ENCODE peak calls at places on chromosomes 11 and 22, in eight cellular contexts. X, H, C, F, Q, O, A and R are unnamed samples.

GRCh38 chr11:14182833-14183340 is 176.1 kb downstream of the RRAS2 start:
- DNase-seq in F (no peak), Q (no peak), A (no peak), O (no peak), X (no peak), C (peak), H (no peak), R (no peak)

GRCh38 chr11:35337136-35337918 is 82.0 kb downstream of the SLC1A2 start:
- DNase-seq in Q (peak), O (no peak), F (no peak), X (no peak), A (no peak), C (no peak), H (no peak), R (no peak)

GRCh38 chr11:69642913-69643632 is 2.1 kb downstream of the CCND1 start:
- DNase-seq in Q (peak), H (no peak), O (peak), A (peak), X (peak), F (peak), C (no peak), R (peak)

GRCh38 chr22:49992921-49993648 is 19.5 kb downstream of the IL17REL start:
- DNase-seq in X (peak), A (peak), F (peak), O (peak), Q (peak), C (no peak), H (peak), R (peak)

GRCh38 chr11:2091112-2091746 is 48.0 kb downstream of the IGF2 start:
- DNase-seq in X (no peak), O (peak), H (peak), Q (no peak), C (no peak), A (no peak), F (no peak), R (no peak)

GRCh38 chr11:1701041-1701807 is 4.2 kb downstream of the KRTAP5-6 start:
- DNase-seq in F (no peak), X (no peak), H (no peak), O (no peak), A (no peak), C (no peak), Q (no peak), R (no peak)

GRCh38 chr22:40279017-40279416 is 67.3 kb upstream of the ADSL start:
- DNase-seq in X (no peak), F (no peak), O (no peak), A (no peak), C (no peak), H (no peak), Q (no peak), R (no peak)

GRCh38 chr11:16572946-16573345 is 165.5 kb upstream of the C11orf58 start:
- DNase-seq in O (no peak), A (no peak), F (no peak), H (no peak), Q (no peak), X (no peak), C (no peak), R (no peak)

GRCh38 chr11:115047631-115048030 is 369.3 kb downstream of the NXPE2 start:
- DNase-seq in A (no peak), X (no peak), F (no peak), O (no peak), Q (no peak), C (peak), H (no peak), R (no peak)

GRCh38 chr22:26109686-26110315 is 59.5 kb upstream of the SEZ6L start:
- DNase-seq in O (no peak), X (no peak), C (no peak), A (no peak), F (no peak), Q (no peak), H (no peak), R (no peak)

GRCh38 chr11:2797181-2797711 is 88.3 kb downstream of the CDKN1C start:
- DNase-seq in C (no peak), F (peak), O (peak), X (no peak), H (peak), Q (no peak), A (peak), R (peak)

DNA sequence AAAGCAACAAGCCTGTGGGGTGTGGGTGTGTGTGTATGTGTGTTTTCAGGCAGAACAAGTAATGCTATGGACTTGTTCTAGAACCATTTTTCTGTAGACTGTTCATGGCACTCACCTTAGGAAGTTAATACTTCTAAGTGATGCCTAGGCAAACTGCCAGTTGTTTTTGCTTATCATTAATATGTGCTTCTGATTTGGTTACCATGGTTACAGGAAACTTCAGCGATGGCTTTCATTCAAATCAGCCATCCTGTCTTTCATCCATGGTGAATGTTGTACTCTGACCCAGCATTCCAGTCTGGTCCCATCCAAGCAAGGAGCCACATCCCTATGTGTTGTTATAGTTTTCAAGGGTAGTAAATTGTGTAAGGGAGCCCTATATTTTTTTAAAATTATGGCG is 49.8 kb upstream of the ARHGAP20 start:
- DNase-seq in Q (no peak), O (no peak), H (no peak), A (no peak), C (no peak), F (no peak), X (peak), R (no peak)
- TF ChIP-seq EP300 in Q (no peak), O (no peak), H (no peak), A (no peak), C (no peak), F (no peak), X (no peak), R (no peak)

DNA sequence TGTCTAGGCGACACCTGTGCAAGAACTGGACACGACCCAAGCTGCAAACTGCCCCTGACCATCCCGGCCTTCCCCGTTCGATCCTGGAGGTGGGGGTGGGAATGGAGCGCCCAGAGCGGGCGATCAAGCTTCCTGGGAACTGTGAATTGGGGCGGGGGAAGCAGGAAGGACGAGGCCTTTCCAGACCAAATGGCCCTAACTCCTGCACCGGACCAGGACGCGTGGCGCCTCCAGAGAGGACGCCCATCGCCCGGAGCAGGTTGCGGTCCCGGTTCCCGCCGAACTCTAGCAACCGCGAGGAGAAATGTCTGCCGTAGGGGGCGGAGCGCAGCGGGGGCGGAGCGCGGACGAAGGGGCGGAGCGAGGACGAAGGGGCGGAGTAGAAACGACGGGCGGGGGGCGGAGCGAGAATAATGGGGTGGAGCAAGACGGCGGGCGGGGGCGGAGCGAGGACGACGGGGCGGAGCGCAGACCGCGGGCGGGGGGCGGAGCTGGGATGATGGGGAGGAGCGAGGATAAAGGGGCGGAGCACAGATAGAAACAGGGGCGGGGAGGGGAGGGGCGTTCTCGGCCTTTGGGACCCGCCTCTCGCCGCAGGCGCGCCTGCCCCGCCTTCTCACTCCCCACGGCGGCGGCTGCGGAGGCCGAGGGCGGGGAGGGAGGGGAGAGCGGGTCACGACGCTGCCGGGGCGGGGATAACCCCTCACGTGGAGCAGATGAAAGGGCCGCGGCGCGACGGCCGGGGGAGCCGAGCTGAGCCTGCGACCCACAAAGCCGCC is at the start of gene ZNRF3:
- DNase-seq in F (peak), C (peak), H (peak), X (peak), Q (peak), A (peak), O (peak), R (peak)
- H3K27ac ChIP-seq in F (peak), C (peak), H (peak), X (peak), Q (peak), A (peak), O (peak), R (peak)

GRCh38 chr22:37043828-37044538 is 7.6 kb upstream of the KCTD17 start:
- DNase-seq in O (peak), C (no peak), Q (peak), A (no peak), X (peak), H (no peak), F (peak), R (peak)
- TF ChIP-seq EP300 in O (no peak), C (no peak), Q (no peak), A (no peak), X (no peak), H (no peak), F (no peak), R (no peak)

GRCh38 chr11:57680552-57680874 is 12.6 kb downstream of the ZDHHC5 start:
- DNase-seq in C (no peak), A (no peak), H (no peak), F (no peak), X (no peak), Q (no peak), O (no peak), R (no peak)

GRCh38 chr11:57681168-57681567 is 13.3 kb downstream of the ZDHHC5 start:
- DNase-seq in F (no peak), Q (no peak), C (no peak), H (no peak), A (no peak), O (no peak), X (no peak), R (no peak)

GRCh38 chr11:57675176-57675941 is 7.4 kb downstream of the ZDHHC5 start:
- DNase-seq in A (no peak), Q (no peak), H (no peak), X (no peak), O (no peak), F (no peak), C (no peak), R (no peak)

GRCh38 chr11:57674251-57674650 is 6.3 kb downstream of the ZDHHC5 start:
- DNase-seq in A (no peak), Q (no peak), H (no peak), F (no peak), X (no peak), C (no peak), O (no peak), R (no peak)

GRCh38 chr11:57679396-57679795 is 11.5 kb downstream of the ZDHHC5 start:
- DNase-seq in C (no peak), Q (no peak), F (no peak), O (no peak), A (no peak), H (no peak), X (no peak), R (no peak)
- H3K27ac ChIP-seq in C (no peak), Q (no peak), F (no peak), O (peak), A (no peak), H (peak), X (no peak), R (no peak)

GRCh38 chr22:27170491-27170890 is 513.1 kb downstream of the MIAT start:
- DNase-seq in H (no peak), C (no peak), F (no peak), O (no peak), Q (peak), A (no peak), X (no peak), R (peak)
- TF ChIP-seq EP300 in H (no peak), C (no peak), F (no peak), O (no peak), Q (no peak), A (no peak), X (no peak), R (no peak)

GRCh38 chr11:76714493-76714892 is 43.9 kb upstream of the LRRC32 start:
- DNase-seq in Q (no peak), A (no peak), H (no peak), C (no peak), X (no peak), F (no peak), O (no peak), R (no peak)
- H3K27ac ChIP-seq in Q (no peak), A (no peak), H (no peak), C (no peak), X (no peak), F (no peak), O (no peak), R (no peak)